ENCODE peak calls at places on chromosome 20, in nine cellular contexts. E is heart left ventricle, I is upper lobe of left lung, U is breast epithelium, S is IMR-90, B is body of pancreas, G is stomach, V is A549, Z is ovary. W is an unnamed sample.

GRCh38 chr20:63140683-63141433 is 75.1 kb downstream of the YTHDF1 start:
- DNase-seq in S (no peak), B (no peak), Z (no peak), U (no peak), E (peak; percentile 32), V (no peak), G (no peak), I (peak; percentile 34), W (no peak)

GRCh38 chr20:48599748-48600469 is 227.9 kb downstream of the PREX1 start:
- DNase-seq in B (no peak), S (no peak), U (peak; percentile 25), G (no peak), Z (no peak), E (no peak), V (no peak), I (no peak), W (no peak)

GRCh38 chr20:10857362-10858070 is 183.7 kb upstream of the JAG1 start:
- DNase-seq in U (no peak), E (no peak), V (peak; percentile 97), B (peak; percentile 62), I (no peak), Z (no peak), S (peak; percentile 60), G (no peak), W (peak; percentile 47)

GRCh38 chr20:47191074-47191673 is 165.3 kb downstream of the ZMYND8 start:
- DNase-seq in U (no peak), E (no peak), B (no peak), S (peak; percentile 35), G (no peak), V (no peak), I (no peak), Z (no peak), W (no peak)

GRCh38 chr20:2093200-2093781 is 8.3 kb upstream of the STK35 start:
- DNase-seq in Z (no peak), G (peak; percentile 43), U (no peak), B (no peak), S (no peak), V (peak; percentile 60), E (no peak), I (no peak), W (no peak)

GRCh38 chr20:45343867-45344721 is 4.1 kb downstream of the SDC4 start:
- DNase-seq in B (peak; percentile 91), V (peak; percentile 69), G (peak; percentile 68), S (peak; percentile 93), Z (no peak), U (peak; percentile 75), I (no peak), E (no peak), W (no peak)

GRCh38 chr20:59006864-59007757 is at the start of gene CTSZ:
- DNase-seq in S (no peak), U (peak; percentile 67), E (peak; percentile 89), V (peak; percentile 32), B (peak; percentile 52), G (peak; percentile 67), Z (peak; percentile 54), I (peak; percentile 94), W (peak; percentile 90)

GRCh38 chr20:4937422-4938319 is 63.6 kb downstream of the SLC23A2 start:
- DNase-seq in I (no peak), E (no peak), Z (no peak), B (peak; percentile 19), U (no peak), S (peak; percentile 59), V (no peak), G (peak; percentile 59), W (no peak)

GRCh38 chr20:59525500-59526241 is 78.7 kb upstream of the PHACTR3 start:
- DNase-seq in Z (peak; percentile 28), V (peak; percentile 43), G (peak; percentile 58), I (peak; percentile 73), U (no peak), E (peak; percentile 70), S (peak; percentile 13), B (peak; percentile 51), W (no peak)

GRCh38 chr20:62602550-62602949 is 39.8 kb upstream of the SLCO4A1 start:
- DNase-seq in G (peak; percentile 45), B (peak; percentile 55), S (no peak), U (peak; percentile 68), Z (peak; percentile 21), I (no peak), V (no peak), E (peak; percentile 63), W (peak; percentile 94)

GRCh38 chr20:11000416-11000815 is 326.6 kb upstream of the JAG1 start:
- DNase-seq in I (no peak), B (no peak), E (no peak), U (no peak), V (no peak), G (no peak), Z (no peak), S (no peak), W (no peak)

GRCh38 chr20:19975436-19975799 is 41.7 kb upstream of the NAA20 start:
- DNase-seq in U (no peak), V (peak; percentile 69), E (no peak), Z (peak; percentile 48), G (no peak), S (peak; percentile 54), B (peak; percentile 75), I (no peak), W (no peak)
- TF ChIP-seq POLR2A in U (no peak), V (peak; percentile 5), E (no peak), Z (no peak), G (no peak), S (no peak), B (peak; percentile 61), I (no peak), W (no peak)

GRCh38 chr20:57526067-57526884 is 1.3 kb upstream of the CTCFL start:
- DNase-seq in I (no peak), S (no peak), Z (no peak), B (no peak), E (no peak), U (no peak), V (peak; percentile 42), G (no peak), W (no peak)
- TF ChIP-seq CTCF in I (no peak), S (no peak), Z (no peak), B (no peak), E (no peak), U (no peak), V (peak; percentile 15), G (no peak), W (no peak)

GRCh38 chr20:38426498-38426897 is 8.6 kb downstream of the SNHG17 start:
- DNase-seq in Z (no peak), B (no peak), U (no peak), G (no peak), S (no peak), E (no peak), I (no peak), V (no peak), W (no peak)
- TF ChIP-seq POLR2A in Z (no peak), B (no peak), U (no peak), G (no peak), S (no peak), E (no peak), I (no peak), V (no peak), W (no peak)

GRCh38 chr20:19056909-19057308 is 155.5 kb upstream of the SLC24A3 start:
- DNase-seq in B (no peak), E (no peak), I (no peak), V (no peak), S (no peak), U (no peak), Z (no peak), G (no peak), W (no peak)
- TF ChIP-seq CTCF in B (no peak), E (no peak), I (no peak), V (no peak), S (no peak), U (no peak), Z (no peak), G (no peak), W (no peak)

DNA sequence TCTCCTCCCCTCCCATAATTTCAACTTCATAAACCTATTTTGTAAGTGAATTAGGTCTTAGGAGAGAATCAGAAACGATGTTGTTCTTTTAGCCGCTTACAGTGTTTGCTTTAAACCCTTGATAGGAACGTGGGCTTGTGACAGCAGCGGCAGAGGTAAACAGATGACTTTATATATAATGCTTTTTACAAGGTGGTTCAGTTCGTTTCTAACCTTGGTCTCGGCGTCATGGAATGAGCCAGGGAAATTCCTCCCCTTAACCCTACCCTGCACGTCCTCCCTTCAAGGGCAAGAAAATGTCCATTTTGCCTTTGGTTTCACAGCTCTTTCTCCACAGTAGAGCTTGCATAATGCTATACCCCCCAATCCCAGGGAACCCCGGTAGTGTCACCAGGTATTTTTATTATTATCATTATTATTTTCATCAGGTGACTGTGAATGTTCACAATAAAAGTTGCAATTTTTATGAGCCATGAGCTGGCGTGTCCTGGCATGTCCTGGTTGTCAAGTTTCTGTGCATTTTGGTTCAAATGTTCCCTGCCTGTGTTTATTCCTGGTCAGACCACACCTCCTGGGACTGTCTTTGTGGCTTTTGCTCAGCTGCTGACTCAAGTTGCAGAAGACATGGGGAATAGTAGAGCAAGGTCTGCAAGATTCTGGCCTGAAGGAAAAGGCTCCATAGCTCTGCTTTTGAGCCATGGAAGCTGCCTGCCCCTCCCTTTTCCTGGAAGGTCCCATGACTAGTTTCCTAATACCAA is 112.8 kb upstream of the BMP2 start:
- DNase-seq in Z (no peak), S (no peak), I (no peak), V (no peak), U (no peak), E (no peak), G (no peak), B (no peak), W (peak; percentile 62)
- TF ChIP-seq POLR2A in Z (no peak), S (no peak), I (no peak), V (no peak), U (no peak), E (no peak), G (no peak), B (no peak), W (no peak)

GRCh38 chr20:50281831-50282591 is 91.4 kb downstream of the CEBPB start:
- DNase-seq in G (no peak), B (no peak), E (no peak), S (no peak), I (no peak), Z (peak; percentile 41), U (no peak), V (peak; percentile 41), W (no peak)
- TF ChIP-seq CTCF in G (no peak), B (no peak), E (no peak), S (no peak), I (no peak), Z (no peak), U (no peak), V (peak; percentile 19), W (no peak)

DNA sequence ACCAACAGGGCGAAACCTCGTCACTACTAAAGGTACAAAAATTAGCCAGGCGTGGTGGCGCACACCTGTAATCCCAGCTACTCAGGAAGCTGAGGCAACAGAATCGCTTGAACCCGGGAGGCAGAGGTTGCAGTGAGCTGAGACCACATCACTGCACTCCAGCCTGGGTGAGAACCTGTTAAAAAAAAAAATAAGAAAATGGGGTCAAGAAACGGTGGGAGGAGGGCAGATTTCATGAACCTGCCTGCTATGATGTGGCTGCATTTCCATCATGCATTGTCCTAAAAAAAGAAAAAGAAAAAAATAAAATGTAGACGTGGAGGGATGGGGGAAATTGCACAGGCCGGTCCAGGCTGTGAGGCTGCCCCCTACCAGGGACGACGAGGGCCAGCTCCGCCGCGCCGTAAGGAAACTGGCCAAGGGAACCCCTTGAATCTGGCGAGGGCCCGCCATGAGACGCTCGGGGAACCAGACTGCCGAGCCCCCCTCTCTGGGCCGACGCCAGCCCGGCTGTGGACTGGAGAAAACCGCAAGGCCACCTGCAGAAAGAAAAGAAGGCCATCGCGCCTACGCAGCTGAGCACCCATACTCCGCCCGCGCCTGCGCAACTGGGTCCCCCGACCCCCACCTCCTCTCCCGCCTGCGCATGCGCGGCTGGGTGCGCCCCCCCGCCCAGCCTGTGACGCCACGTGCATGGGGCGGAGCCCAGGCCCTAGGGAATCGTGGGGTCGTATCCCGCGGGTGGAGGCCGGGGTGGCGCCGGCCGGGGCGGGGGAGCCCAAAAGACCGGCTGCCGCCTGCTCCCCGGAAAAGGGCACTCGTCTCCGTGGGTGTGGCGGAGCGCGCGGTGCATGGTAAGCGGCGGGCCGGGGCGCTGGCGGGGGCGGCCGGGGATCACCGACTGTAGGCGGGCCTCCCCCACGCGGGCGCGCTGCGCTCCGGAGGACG is at the start of gene ENTPD6:
- DNase-seq in S (peak; percentile 81), U (peak; percentile 91), G (peak; percentile 94), E (peak; percentile 97), V (peak; percentile 93), Z (peak; percentile 96), I (peak; percentile 99), B (peak; percentile 92), W (peak; percentile 98)
- TF ChIP-seq POLR2A in S (peak; percentile 69), U (peak; percentile 70), G (peak; percentile 74), E (peak; percentile 52), V (peak; percentile 94), Z (peak; percentile 82), I (peak; percentile 69), B (peak; percentile 86), W (no peak)